ENCODE peak calls at places on chromosomes 4 and X, in five cellular contexts. W, X, K, B and A are unnamed samples.
A peak's percentile ranks its signal among the peaks of the same experiment; 100 is the strongest.

GRCh38 chr4:142350886-142351285 is 495.2 kb downstream of the INPP4B start:
- DNase-seq in W (peak; percentile 66), X (no peak), K (peak; percentile 50), B (no peak), A (no peak)

GRCh38 chr4:22850630-22851029 is 157.9 kb downstream of the GBA3 start:
- DNase-seq in W (no peak), X (no peak), K (no peak), B (no peak), A (no peak)

GRCh38 chrX:104566921-104567501 is 1.0 kb downstream of the IL1RAPL2 start:
- DNase-seq in W (no peak), X (no peak), K (no peak), B (peak; percentile 0), A (no peak)

GRCh38 chr4:121726642-121727268 is 30.0 kb upstream of the ANXA5 start:
- DNase-seq in W (peak; percentile 79), X (no peak), K (peak; percentile 78), B (peak; percentile 79), A (no peak)

GRCh38 chr4:168257663-168258235 is 60.8 kb downstream of the DDX60 start:
- DNase-seq in W (no peak), X (no peak), K (no peak), B (no peak), A (no peak)

GRCh38 chrX:73965833-73966232 is 338.1 kb upstream of the ZCCHC13 start:
- DNase-seq in W (no peak), X (no peak), K (no peak), B (no peak), A (no peak)

GRCh38 chr4:6198768-6199343 is 1.5 kb downstream of the JAKMIP1 start:
- DNase-seq in W (no peak), X (peak; percentile 40), K (no peak), B (peak; percentile 2), A (no peak)

GRCh38 chr4:152038238-152038637 is 277.4 kb upstream of the GATB start:
- DNase-seq in W (no peak), X (no peak), K (peak; percentile 90), B (peak; percentile 88), A (no peak)

GRCh38 chr4:175422331-175422730 is 389.7 kb downstream of the GPM6A start:
- DNase-seq in W (no peak), X (no peak), K (peak; percentile 69), B (no peak), A (no peak)

GRCh38 chrX:129638917-129639316 is 15.8 kb downstream of the APLN start:
- DNase-seq in W (no peak), X (no peak), K (no peak), B (no peak), A (no peak)

GRCh38 chrX:154592505-154592904 is 7.6 kb downstream of the CTAG1A start:
- DNase-seq in W (no peak), X (no peak), K (no peak), B (no peak), A (no peak)

GRCh38 chr4:76301068-76301774 is 5.3 kb upstream of the STBD1 start:
- DNase-seq in W (no peak), X (no peak), K (peak; percentile 89), B (peak; percentile 88), A (no peak)

GRCh38 chr4:37968747-37969146 is 8.5 kb downstream of the PTTG2 start:
- DNase-seq in W (no peak), X (no peak), K (no peak), B (no peak), A (no peak)

GRCh38 chr4:55794053-55794452 is 25.5 kb upstream of the EXOC1L start:
- DNase-seq in W (no peak), X (no peak), K (no peak), B (no peak), A (no peak)

DNA sequence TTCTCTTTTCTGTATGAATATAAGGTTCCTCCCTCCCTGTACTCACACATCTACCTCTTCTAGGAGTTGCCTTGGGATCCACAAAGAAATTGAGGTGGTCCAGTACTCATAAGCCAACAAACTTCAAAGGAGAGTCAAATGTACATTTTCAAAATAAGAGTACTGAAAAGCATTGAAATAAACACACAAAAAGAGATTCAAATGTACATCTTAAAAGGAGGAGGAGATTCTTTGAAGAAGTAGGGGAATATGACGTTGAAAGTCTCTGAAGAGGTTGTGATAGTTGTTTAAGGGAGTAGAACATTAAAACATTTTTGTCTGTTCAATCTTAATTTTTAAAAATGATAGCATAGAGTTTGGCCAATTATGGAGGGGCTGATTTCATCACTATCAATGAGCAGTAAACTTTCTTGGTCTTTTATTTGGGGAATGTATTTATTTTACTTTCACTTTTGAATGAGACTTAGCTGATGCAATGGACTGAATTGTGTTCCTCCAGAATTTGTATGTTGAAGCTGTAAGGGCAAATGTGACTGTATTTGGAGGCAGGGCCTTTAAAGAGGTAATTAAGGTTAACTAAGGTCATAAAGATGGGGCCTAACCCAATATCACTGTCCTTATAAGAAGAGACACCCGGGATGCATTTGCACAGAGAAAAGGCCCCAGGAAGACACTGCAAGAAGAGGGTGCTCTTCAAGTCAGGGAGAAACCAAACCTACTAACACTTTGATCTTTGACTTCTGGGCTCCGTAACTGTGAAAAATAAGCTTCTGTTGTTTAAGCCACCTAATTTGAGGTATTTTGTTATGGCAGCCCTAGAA is 226.3 kb upstream of the PGRMC2 start:
- DNase-seq in W (no peak), X (no peak), K (peak; percentile 61), B (peak; percentile 52), A (no peak)
- H3K4me1 ChIP-seq in W (peaks cover 34% of the 10 kb centered on the region), X (peaks cover 16% of the 10 kb centered on the region), K (peaks cover 21% of the 10 kb centered on the region), B (peaks cover 8% of the 10 kb centered on the region), A (peaks cover 11% of the 10 kb centered on the region)

GRCh38 chrX:79159800-79160199 is 15.3 kb downstream of the GPR174 start:
- DNase-seq in W (no peak), X (no peak), K (no peak), B (no peak), A (no peak)
- H3K4me1 ChIP-seq in W (no peaks in the 10 kb centered on the region), X (no peaks in the 10 kb centered on the region), K (no peaks in the 10 kb centered on the region), B (no peaks in the 10 kb centered on the region), A (peaks cover 5% of the 10 kb centered on the region)

GRCh38 chr4:140740422-140740821 is 15.8 kb downstream of the TBC1D9 start:
- DNase-seq in W (peak; percentile 24), X (no peak), K (no peak), B (peak; percentile 47), A (no peak)

GRCh38 chr4:140743194-140743931 is 12.8 kb downstream of the TBC1D9 start:
- DNase-seq in W (peak; percentile 59), X (no peak), K (peak; percentile 57), B (peak; percentile 47), A (no peak)

GRCh38 chr4:140740906-140741670 is 15.1 kb downstream of the TBC1D9 start:
- DNase-seq in W (no peak), X (no peak), K (no peak), B (no peak), A (no peak)

GRCh38 chr4:140744421-140744820 is 11.8 kb downstream of the TBC1D9 start:
- DNase-seq in W (no peak), X (no peak), K (no peak), B (no peak), A (no peak)

GRCh38 chr4:140742838-140743193 is 13.4 kb downstream of the TBC1D9 start:
- DNase-seq in W (no peak), X (no peak), K (no peak), B (no peak), A (no peak)
- H3K4me1 ChIP-seq in W (peaks cover 25% of the 10 kb centered on the region), X (peaks cover 9% of the 10 kb centered on the region), K (peaks cover 8% of the 10 kb centered on the region), B (peaks cover 6% of the 10 kb centered on the region), A (peaks cover 37% of the 10 kb centered on the region)

GRCh38 chr4:143402776-143403550 is 66.3 kb downstream of the GAB1 start:
- DNase-seq in W (peak; percentile 86), X (no peak), K (no peak), B (peak; percentile 61), A (no peak)
- H3K4me1 ChIP-seq in W (peaks cover 37% of the 10 kb centered on the region), X (peaks cover 28% of the 10 kb centered on the region), K (peaks cover 12% of the 10 kb centered on the region), B (peaks cover 7% of the 10 kb centered on the region), A (peaks cover 59% of the 10 kb centered on the region)

GRCh38 chr4:26219206-26219605 is 101.6 kb upstream of the RBPJ start:
- DNase-seq in W (no peak), X (no peak), K (no peak), B (no peak), A (no peak)
- H3K4me1 ChIP-seq in W (no peaks in the 10 kb centered on the region), X (peaks cover 3% of the 10 kb centered on the region), K (peaks cover 9% of the 10 kb centered on the region), B (peaks cover 11% of the 10 kb centered on the region), A (no peaks in the 10 kb centered on the region)

GRCh38 chr4:139769355-139769754 is 103.7 kb downstream of the MGST2 start:
- DNase-seq in W (no peak), X (no peak), K (no peak), B (no peak), A (no peak)

GRCh38 chr4:139768913-139769312 is 103.3 kb downstream of the MGST2 start:
- DNase-seq in W (no peak), X (no peak), K (no peak), B (no peak), A (no peak)

GRCh38 chr4:139767585-139767984 is 102.0 kb downstream of the MGST2 start:
- DNase-seq in W (no peak), X (no peak), K (no peak), B (no peak), A (no peak)

GRCh38 chr4:139768366-139768765 is 102.7 kb downstream of the MGST2 start:
- DNase-seq in W (no peak), X (no peak), K (no peak), B (no peak), A (no peak)

DNA sequence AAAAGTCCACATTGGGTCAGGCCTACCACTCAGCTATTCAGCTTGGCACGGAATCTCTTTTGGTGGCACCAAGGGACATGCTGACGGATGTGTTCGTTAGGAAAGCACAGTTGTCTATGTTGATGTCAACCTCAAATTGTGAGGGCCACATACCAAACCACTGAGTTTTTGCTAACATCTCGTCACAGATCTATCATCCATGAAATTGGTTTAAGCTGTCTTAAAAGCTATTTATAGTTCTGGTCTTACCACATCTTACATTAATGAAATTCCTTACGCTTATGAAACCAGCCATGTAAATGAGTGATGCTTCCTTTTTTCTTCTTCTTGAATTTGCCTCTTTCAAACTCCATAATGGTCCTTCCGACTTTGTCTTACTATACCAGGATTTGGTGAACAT is 101.5 kb downstream of the MGST2 start:
- DNase-seq in W (no peak), X (no peak), K (no peak), B (peak; percentile 66), A (no peak)
- H3K4me1 ChIP-seq in W (peaks cover 32% of the 10 kb centered on the region), X (peaks cover 8% of the 10 kb centered on the region), K (peaks cover 1% of the 10 kb centered on the region), B (peaks cover 11% of the 10 kb centered on the region), A (peaks cover 36% of the 10 kb centered on the region)